ENCODE peak calls at places on chromosomes 16 and 17, in four cellular contexts. One of them, this sample, is unnamed.
A peak's percentile ranks its signal among the peaks of the same experiment; 100 is the strongest.

GRCh38 chr17:31320791-31321190 is 631 bp downstream of the EVI2A start:
- DNase-seq in HCT116: no peak
- DNase-seq in SK-N-SH: peak; percentile 10
- DNase-seq in H1: no peak
- DNase-seq in this sample: peak; percentile 7

GRCh38 chr16:17512636-17513220 is 42.0 kb upstream of the XYLT1 start:
- DNase-seq in HCT116: no peak
- DNase-seq in SK-N-SH: no peak
- DNase-seq in H1: no peak
- DNase-seq in this sample: no peak

GRCh38 chr16:53821957-53822625 is 118.1 kb downstream of the FTO start:
- DNase-seq in HCT116: no peak
- DNase-seq in SK-N-SH: no peak
- DNase-seq in H1: no peak
- DNase-seq in this sample: no peak

GRCh38 chr17:17350491-17351355 is 47.5 kb downstream of the NT5M start:
- DNase-seq in HCT116: no peak
- DNase-seq in SK-N-SH: no peak
- DNase-seq in H1: no peak
- DNase-seq in this sample: no peak

GRCh38 chr17:37160940-37161339 is 212.2 kb downstream of the AATF start:
- DNase-seq in HCT116: no peak
- DNase-seq in SK-N-SH: no peak
- DNase-seq in H1: no peak
- DNase-seq in this sample: peak; percentile 60

GRCh38 chr16:47617732-47618131 is 156.6 kb downstream of the PHKB start:
- DNase-seq in HCT116: peak; percentile 6
- DNase-seq in SK-N-SH: no peak
- DNase-seq in H1: no peak
- DNase-seq in this sample: no peak

GRCh38 chr17:40900819-40901356 is 15.8 kb upstream of the KRT20 start:
- DNase-seq in HCT116: no peak
- DNase-seq in SK-N-SH: no peak
- DNase-seq in H1: no peak
- DNase-seq in this sample: no peak

GRCh38 chr17:1050996-1051925 is 54.3 kb downstream of the TIMM22 start:
- DNase-seq in HCT116: no peak
- DNase-seq in SK-N-SH: no peak
- DNase-seq in H1: no peak
- DNase-seq in this sample: no peak

GRCh38 chr16:81492965-81493754 is 48.6 kb downstream of the CMIP start:
- DNase-seq in HCT116: peak; percentile 16
- DNase-seq in SK-N-SH: no peak
- DNase-seq in H1: no peak
- DNase-seq in this sample: no peak

GRCh38 chr17:47685556-47686275 is 8.2 kb upstream of the TBKBP1 start:
- DNase-seq in HCT116: no peak
- DNase-seq in SK-N-SH: no peak
- DNase-seq in H1: no peak
- DNase-seq in this sample: no peak

GRCh38 chr17:193841-194806 is 12.7 kb upstream of the DOC2B start:
- DNase-seq in HCT116: no peak
- DNase-seq in SK-N-SH: no peak
- DNase-seq in H1: no peak
- DNase-seq in this sample: no peak

GRCh38 chr17:17295141-17295540 is 8.0 kb upstream of the NT5M start:
- DNase-seq in HCT116: no peak
- DNase-seq in SK-N-SH: no peak
- DNase-seq in H1: no peak
- DNase-seq in this sample: no peak

GRCh38 chr17:7929158-7930029 is at the start of gene KCNAB3:
- DNase-seq in HCT116: no peak
- DNase-seq in SK-N-SH: peak; percentile 92
- DNase-seq in H1: peak; percentile 83
- DNase-seq in this sample: peak; percentile 67

GRCh38 chr16:31260136-31260931 is 559 bp downstream of the ITGAM start:
- DNase-seq in HCT116: no peak
- DNase-seq in SK-N-SH: no peak
- DNase-seq in H1: no peak
- DNase-seq in this sample: no peak

GRCh38 chr17:45895304-45895968 is 1.1 kb downstream of the MAPT start:
- DNase-seq in HCT116: no peak
- DNase-seq in SK-N-SH: peak; percentile 91
- DNase-seq in H1: peak; percentile 69
- DNase-seq in this sample: peak; percentile 14

GRCh38 chr17:49632201-49632600 is 45.7 kb downstream of the SPOP start:
- DNase-seq in HCT116: no peak
- DNase-seq in SK-N-SH: no peak
- DNase-seq in H1: no peak
- DNase-seq in this sample: peak; percentile 32

GRCh38 chr17:49629447-49629846 is 48.5 kb downstream of the SPOP start:
- DNase-seq in HCT116: no peak
- DNase-seq in SK-N-SH: peak; percentile 21
- DNase-seq in H1: no peak
- DNase-seq in this sample: no peak

GRCh38 chr17:49630113-49630900 is 47.6 kb downstream of the SPOP start:
- DNase-seq in HCT116: no peak
- DNase-seq in SK-N-SH: no peak
- DNase-seq in H1: no peak
- DNase-seq in this sample: no peak

GRCh38 chr17:49633250-49633649 is 44.6 kb downstream of the SPOP start:
- DNase-seq in HCT116: no peak
- DNase-seq in SK-N-SH: no peak
- DNase-seq in H1: no peak
- DNase-seq in this sample: no peak

DNA sequence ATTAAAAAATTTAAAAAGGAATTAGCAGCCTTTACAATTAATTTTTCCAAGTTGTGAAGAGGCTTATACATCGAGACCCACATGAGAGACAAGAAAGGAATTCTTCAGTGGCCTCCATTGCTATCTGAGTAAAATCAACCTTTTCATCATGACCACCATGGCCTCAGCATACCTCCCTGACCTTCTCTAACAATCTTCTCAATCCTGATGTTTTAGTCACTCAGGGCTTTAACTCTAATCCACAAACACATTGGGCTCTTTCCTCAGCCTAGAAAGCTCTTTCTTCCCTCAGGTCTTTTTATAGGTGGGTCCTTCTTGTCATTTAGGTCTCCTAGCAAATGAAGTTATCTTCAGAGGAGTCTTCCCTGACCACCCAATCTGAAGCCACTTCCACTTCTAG is 46.4 kb downstream of the SPOP start:
- DNase-seq in HCT116: no peak
- DNase-seq in SK-N-SH: no peak
- DNase-seq in H1: no peak
- DNase-seq in this sample: no peak
- H3K4me1 ChIP-seq in HCT116: peaks cover 8% of the 10 kb centered on the region
- H3K4me1 ChIP-seq in SK-N-SH: peaks cover 51% of the 10 kb centered on the region
- H3K4me1 ChIP-seq in H1: peaks cover 5% of the 10 kb centered on the region
- H3K4me1 ChIP-seq in this sample: peaks cover 6% of the 10 kb centered on the region

GRCh38 chr17:81445642-81446500 is 50.6 kb downstream of the BAHCC1 start:
- DNase-seq in HCT116: no peak
- DNase-seq in SK-N-SH: no peak
- DNase-seq in H1: no peak
- DNase-seq in this sample: no peak

GRCh38 chr17:81448960-81449359 is 53.7 kb downstream of the BAHCC1 start:
- DNase-seq in HCT116: no peak
- DNase-seq in SK-N-SH: no peak
- DNase-seq in H1: no peak
- DNase-seq in this sample: no peak

GRCh38 chr17:81448442-81448841 is 53.2 kb downstream of the BAHCC1 start:
- DNase-seq in HCT116: no peak
- DNase-seq in SK-N-SH: no peak
- DNase-seq in H1: no peak
- DNase-seq in this sample: no peak

GRCh38 chr17:81444610-81445339 is 49.5 kb downstream of the BAHCC1 start:
- DNase-seq in HCT116: no peak
- DNase-seq in SK-N-SH: no peak
- DNase-seq in H1: no peak
- DNase-seq in this sample: no peak

GRCh38 chr17:81447331-81447933 is 52.2 kb downstream of the BAHCC1 start:
- DNase-seq in HCT116: no peak
- DNase-seq in SK-N-SH: no peak
- DNase-seq in H1: no peak
- DNase-seq in this sample: no peak
- TF ChIP-seq MAX in HCT116: no peak
- TF ChIP-seq MAX in SK-N-SH: no peak
- TF ChIP-seq MAX in H1: no peak
- TF ChIP-seq MAX in this sample: no peak

DNA sequence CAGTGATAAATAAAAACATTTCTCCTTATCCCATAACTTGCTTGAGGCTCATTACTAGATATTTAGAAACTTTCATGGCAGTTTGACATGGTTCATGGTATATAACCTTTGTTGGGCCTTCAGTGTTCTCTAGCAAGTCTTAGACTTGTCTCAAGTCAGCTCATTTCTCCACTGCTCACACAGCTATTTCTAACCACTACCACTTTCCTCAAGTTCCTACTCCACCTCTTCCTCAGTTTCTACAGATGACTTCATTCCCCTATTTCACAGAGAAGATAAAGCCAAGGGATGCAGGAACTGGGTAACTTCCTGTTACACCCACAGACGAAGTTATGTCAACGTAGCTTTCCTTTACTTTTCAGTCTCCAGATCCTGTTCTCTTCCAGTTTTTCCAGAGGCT is 23.2 kb downstream of the NLK start:
- DNase-seq in HCT116: no peak
- DNase-seq in SK-N-SH: no peak
- DNase-seq in H1: no peak
- DNase-seq in this sample: peak; percentile 63
- H3K4me3 ChIP-seq in HCT116: no peak overlapping the region
- H3K4me3 ChIP-seq in SK-N-SH: no peak overlapping the region
- H3K4me3 ChIP-seq in H1: no peak overlapping the region
- H3K4me3 ChIP-seq in this sample: no peak overlapping the region

DNA sequence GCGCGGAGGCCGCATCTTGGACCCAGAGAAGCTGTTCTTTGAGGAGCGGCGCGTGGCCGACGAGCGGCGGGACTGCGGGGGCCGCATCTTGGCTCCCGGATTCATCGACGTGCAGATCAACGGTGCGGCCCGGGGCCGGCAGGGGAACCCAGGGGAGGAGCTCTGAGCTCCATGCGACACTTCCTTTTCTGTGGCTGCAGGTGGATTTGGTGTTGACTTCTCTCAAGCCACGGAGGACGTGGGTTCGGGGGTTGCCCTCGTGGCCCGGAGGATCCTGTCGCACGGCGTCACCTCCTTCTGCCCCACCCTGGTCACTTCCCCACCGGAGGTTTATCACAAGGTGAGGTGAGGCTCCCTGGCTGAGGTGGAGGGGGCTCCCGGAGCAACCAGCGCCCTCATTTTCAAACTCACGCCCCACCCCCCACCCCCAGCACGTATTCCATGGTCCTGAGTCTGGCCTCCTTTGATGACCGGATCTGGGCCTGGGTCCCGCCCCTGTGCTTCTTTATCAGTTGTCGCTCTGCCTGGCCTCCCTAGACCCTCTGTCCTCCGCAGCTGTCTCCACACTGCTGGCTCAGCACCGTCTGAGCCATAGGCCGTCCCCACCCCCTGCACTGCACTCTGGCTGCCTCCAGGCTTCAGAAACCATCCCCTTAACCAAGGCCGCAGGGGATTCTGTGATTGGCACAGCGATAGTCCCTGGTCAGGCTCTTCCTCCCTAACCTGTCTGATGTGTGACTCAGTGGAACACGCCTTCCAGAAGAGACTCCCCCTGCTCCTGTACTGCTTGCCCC is 810 bp downstream of the AMDHD2 start:
- DNase-seq in HCT116: no peak
- DNase-seq in SK-N-SH: peak; percentile 61
- DNase-seq in H1: no peak
- DNase-seq in this sample: no peak
- H3K4me1 ChIP-seq in HCT116: peaks cover 11% of the 10 kb centered on the region
- H3K4me1 ChIP-seq in SK-N-SH: peaks cover 12% of the 10 kb centered on the region
- H3K4me1 ChIP-seq in H1: no peaks in the 10 kb centered on the region
- H3K4me1 ChIP-seq in this sample: peaks cover 24% of the 10 kb centered on the region

GRCh38 chr16:48818257-48818656 is 208.3 kb upstream of the N4BP1 start:
- DNase-seq in HCT116: no peak
- DNase-seq in SK-N-SH: no peak
- DNase-seq in H1: no peak
- DNase-seq in this sample: no peak

GRCh38 chr16:48813485-48813884 is 203.5 kb upstream of the N4BP1 start:
- DNase-seq in HCT116: no peak
- DNase-seq in SK-N-SH: no peak
- DNase-seq in H1: no peak
- DNase-seq in this sample: no peak

GRCh38 chr16:48817032-48817431 is 207.1 kb upstream of the N4BP1 start:
- DNase-seq in HCT116: no peak
- DNase-seq in SK-N-SH: no peak
- DNase-seq in H1: no peak
- DNase-seq in this sample: no peak

GRCh38 chr16:48814994-48815393 is 205.0 kb upstream of the N4BP1 start:
- DNase-seq in HCT116: no peak
- DNase-seq in SK-N-SH: no peak
- DNase-seq in H1: no peak
- DNase-seq in this sample: no peak

GRCh38 chr16:48816393-48816792 is 206.4 kb upstream of the N4BP1 start:
- DNase-seq in HCT116: no peak
- DNase-seq in SK-N-SH: no peak
- DNase-seq in H1: no peak
- DNase-seq in this sample: no peak
- TF ChIP-seq MAX in HCT116: no peak
- TF ChIP-seq MAX in SK-N-SH: no peak
- TF ChIP-seq MAX in H1: no peak
- TF ChIP-seq MAX in this sample: no peak

DNA sequence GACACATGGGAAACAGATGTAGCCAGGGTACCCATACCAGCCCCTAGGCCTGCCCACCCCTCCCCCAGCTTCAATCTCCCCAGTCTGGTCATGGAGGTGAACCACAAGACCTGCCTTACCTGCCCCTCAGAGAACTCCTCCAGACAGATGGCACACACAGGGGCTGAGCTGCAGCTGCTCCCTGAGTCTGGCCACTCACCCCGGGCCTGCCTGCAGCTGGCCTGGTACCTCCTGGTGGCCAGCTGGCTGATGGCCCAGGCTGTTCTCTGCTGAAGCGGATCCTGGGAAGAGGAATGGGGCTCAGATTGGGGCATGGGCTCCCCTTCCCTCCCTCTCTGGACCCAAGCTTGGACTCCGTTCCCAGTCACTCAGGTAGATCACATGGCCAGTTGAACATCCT is 8.7 kb upstream of the SUPT4H1 start:
- DNase-seq in HCT116: no peak
- DNase-seq in SK-N-SH: no peak
- DNase-seq in H1: no peak
- DNase-seq in this sample: no peak
- H3K4me3 ChIP-seq in HCT116: no peak overlapping the region
- H3K4me3 ChIP-seq in SK-N-SH: no peak overlapping the region
- H3K4me3 ChIP-seq in H1: no peak overlapping the region
- H3K4me3 ChIP-seq in this sample: no peak overlapping the region